ENCODE peak calls at places on chromosome 3, in seven cellular contexts. H, U, P, Z, W, N and M are unnamed samples.

GRCh38 chr3:185693985-185694675 is 108.0 kb downstream of the SENP2 start:
- DNase-seq in H (no peak), U (peak), P (no peak), Z (no peak), W (peak), N (peak), M (no peak)

GRCh38 chr3:81744366-81744765 is 17.1 kb downstream of the GBE1 start:
- DNase-seq in H (no peak), U (peak), P (no peak), Z (peak), W (peak), N (peak), M (peak)

GRCh38 chr3:155079795-155080546 is at the start of gene MME:
- DNase-seq in H (peak), U (peak), P (peak), Z (no peak), W (peak), N (peak), M (peak)

GRCh38 chr3:355622-356021 is 159.1 kb downstream of the CHL1 start:
- DNase-seq in H (no peak), U (peak), P (no peak), Z (no peak), W (peak), N (no peak), M (peak)

GRCh38 chr3:182121424-182121823 is 409.7 kb downstream of the SOX2 start:
- DNase-seq in H (no peak), U (no peak), P (no peak), Z (no peak), W (no peak), N (no peak), M (no peak)

GRCh38 chr3:68239542-68239941 is 585.1 kb upstream of the SUCLG2 start:
- DNase-seq in H (no peak), U (no peak), P (no peak), Z (no peak), W (no peak), N (no peak), M (no peak)

GRCh38 chr3:33636125-33636855 is 81.8 kb downstream of the CLASP2 start:
- DNase-seq in H (no peak), U (peak), P (no peak), Z (peak), W (peak), N (peak), M (peak)

GRCh38 chr3:186025161-186025560 is 83.7 kb downstream of the ETV5 start:
- DNase-seq in H (no peak), U (no peak), P (no peak), Z (no peak), W (no peak), N (peak), M (no peak)

GRCh38 chr3:188270423-188270972 is 116.5 kb downstream of the LPP start:
- DNase-seq in H (no peak), U (peak), P (no peak), Z (peak), W (peak), N (peak), M (peak)

GRCh38 chr3:197019021-197019420 is 10.6 kb downstream of the MELTF start:
- DNase-seq in H (no peak), U (no peak), P (no peak), Z (no peak), W (no peak), N (no peak), M (peak)

GRCh38 chr3:172512363-172512762 is 10.9 kb downstream of the TNFSF10 start:
- DNase-seq in H (peak), U (no peak), P (peak), Z (no peak), W (peak), N (peak), M (no peak)

GRCh38 chr3:172321035-172321434 is 127.2 kb downstream of the GHSR start:
- DNase-seq in H (no peak), U (no peak), P (no peak), Z (no peak), W (peak), N (peak), M (no peak)

GRCh38 chr3:185939721-185940120 is 1.9 kb upstream of the TRA2B start:
- DNase-seq in H (no peak), U (peak), P (no peak), Z (no peak), W (no peak), N (no peak), M (peak)

GRCh38 chr3:67790043-67790442 is 135.6 kb upstream of the SUCLG2 start:
- DNase-seq in H (no peak), U (peak), P (no peak), Z (peak), W (peak), N (peak), M (peak)

GRCh38 chr3:57048052-57048671 is 12.3 kb upstream of the SPATA12 start:
- DNase-seq in H (no peak), U (no peak), P (peak), Z (no peak), W (peak), N (peak), M (no peak)

GRCh38 chr3:161414907-161415306 is 43.6 kb upstream of the SPTSSB start:
- DNase-seq in H (no peak), U (no peak), P (no peak), Z (no peak), W (no peak), N (no peak), M (no peak)

DNA sequence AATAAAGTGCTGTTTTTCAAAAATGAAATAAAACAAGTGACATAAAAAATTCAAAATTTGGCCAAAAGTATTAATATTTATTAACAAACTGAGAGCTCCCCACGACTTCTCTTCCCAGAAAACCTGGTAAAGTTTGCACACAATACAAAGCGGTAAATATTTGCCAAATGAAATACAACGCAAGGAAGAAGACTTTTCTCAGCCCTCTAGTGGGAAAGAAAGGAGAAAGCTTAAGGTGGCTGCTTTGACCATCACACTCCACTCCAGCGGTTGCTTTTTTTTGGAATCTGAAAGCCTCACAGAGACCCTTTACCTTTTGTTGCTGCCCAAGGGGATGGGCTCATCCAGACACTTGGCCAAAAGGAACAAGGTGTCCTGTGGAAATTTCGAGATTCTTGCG is 1.1 kb upstream of the GK5 start:
- DNase-seq in H (no peak), U (no peak), P (no peak), Z (peak), W (peak), N (no peak), M (no peak)
- H3K4me3 ChIP-seq in H (no peak), U (no peak), P (no peak), Z (no peak), W (no peak), N (no peak), M (no peak)

GRCh38 chr3:13073042-13073906 is at the start of gene IQSEC1:
- DNase-seq in H (peak), U (no peak), P (peak), Z (no peak), W (no peak), N (peak), M (no peak)
- TF ChIP-seq CTCF in H (no peak), U (no peak), P (no peak), Z (no peak), W (no peak), N (no peak), M (no peak)

GRCh38 chr3:50303038-50303815 is at the start of gene HYAL1:
- DNase-seq in H (peak), U (no peak), P (peak), Z (peak), W (peak), N (peak), M (peak)
- H3K4me3 ChIP-seq in H (peak), U (no peak), P (peak), Z (no peak), W (no peak), N (no peak), M (peak)

GRCh38 chr3:153595186-153595815 is 433.3 kb downstream of the RAP2B start:
- DNase-seq in H (no peak), U (peak), P (no peak), Z (peak), W (peak), N (peak), M (peak)
- TF ChIP-seq CTCF in H (peak), U (peak), P (peak), Z (peak), W (peak), N (peak), M (peak)

GRCh38 chr3:64489361-64490044 is 198.3 kb downstream of the ADAMTS9 start:
- DNase-seq in H (no peak), U (no peak), P (peak), Z (no peak), W (no peak), N (no peak), M (peak)
- H3K4me3 ChIP-seq in H (peak), U (no peak), P (no peak), Z (no peak), W (no peak), N (no peak), M (no peak)

GRCh38 chr3:5095879-5096278 is 26.2 kb upstream of the ARL8B start:
- DNase-seq in H (peak), U (no peak), P (peak), Z (no peak), W (no peak), N (peak), M (no peak)
- TF ChIP-seq CTCF in H (peak), U (no peak), P (no peak), Z (no peak), W (no peak), N (no peak), M (no peak)

GRCh38 chr3:184261270-184262165 is at the start of gene CAMK2N2:
- DNase-seq in H (peak), U (peak), P (peak), Z (peak), W (peak), N (peak), M (peak)

GRCh38 chr3:184262927-184263179 is 1.5 kb upstream of the CAMK2N2 start:
- DNase-seq in H (no peak), U (no peak), P (no peak), Z (no peak), W (no peak), N (no peak), M (no peak)

GRCh38 chr3:184259878-184260570 is 1.3 kb downstream of the CAMK2N2 start:
- DNase-seq in H (peak), U (peak), P (no peak), Z (peak), W (peak), N (no peak), M (peak)

GRCh38 chr3:184260571-184261269 is 633 bp downstream of the CAMK2N2 start:
- DNase-seq in H (no peak), U (no peak), P (no peak), Z (no peak), W (no peak), N (no peak), M (no peak)

DNA sequence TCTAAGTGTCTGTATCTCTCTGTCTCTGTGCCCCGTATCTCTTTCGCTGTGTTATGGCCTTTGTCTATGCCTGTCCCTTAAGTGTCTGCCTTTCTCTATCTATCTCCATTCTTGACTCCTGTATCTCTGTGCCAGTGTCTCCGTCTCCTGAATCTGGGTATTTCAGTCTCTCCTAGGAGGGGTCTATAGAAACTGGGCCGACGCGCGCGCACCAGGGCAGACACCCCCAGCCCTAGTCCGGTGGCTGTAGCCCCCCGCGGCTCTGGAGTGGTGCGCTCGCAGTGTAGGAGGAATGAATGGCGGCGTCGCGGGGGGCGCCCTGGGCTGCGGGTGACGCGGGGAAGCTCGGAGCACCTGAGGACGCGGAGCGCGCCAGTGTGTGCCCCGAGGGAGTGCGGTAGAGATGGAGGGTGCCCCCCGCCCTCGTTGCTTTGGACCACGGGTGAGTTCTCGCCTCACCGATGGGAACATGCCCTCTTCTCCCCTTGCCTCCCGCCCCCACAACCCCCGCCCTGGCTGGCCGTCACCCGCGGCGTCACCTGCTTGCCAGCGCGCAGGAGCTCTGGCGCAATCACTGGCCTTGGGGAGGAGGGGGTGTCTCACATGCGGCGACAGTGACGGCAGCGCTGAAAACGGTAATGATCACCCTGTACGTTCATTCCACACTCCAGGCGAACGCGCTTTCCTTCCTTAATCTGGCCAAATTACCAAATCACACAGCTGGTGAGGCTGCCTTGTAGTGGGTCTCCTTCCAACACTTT is 993 bp upstream of the CAMK2N2 start:
- DNase-seq in H (no peak), U (no peak), P (no peak), Z (no peak), W (peak), N (no peak), M (peak)
- H3K4me3 ChIP-seq in H (peak), U (peak), P (peak), Z (peak), W (peak), N (peak), M (peak)

GRCh38 chr3:45078910-45079522 is 52.9 kb downstream of the CLEC3B start:
- DNase-seq in H (no peak), U (peak), P (no peak), Z (peak), W (peak), N (peak), M (peak)
- TF ChIP-seq CTCF in H (peak), U (peak), P (no peak), Z (no peak), W (peak), N (peak), M (peak)

GRCh38 chr3:88219138-88219792 is 69.5 kb downstream of the C3orf38 start:
- DNase-seq in H (no peak), U (peak), P (peak), Z (peak), W (peak), N (peak), M (peak)

GRCh38 chr3:88221726-88222125 is 72.0 kb downstream of the C3orf38 start:
- DNase-seq in H (no peak), U (no peak), P (no peak), Z (no peak), W (no peak), N (no peak), M (no peak)

GRCh38 chr3:88220126-88220525 is 70.4 kb downstream of the C3orf38 start:
- DNase-seq in H (no peak), U (no peak), P (no peak), Z (no peak), W (no peak), N (no peak), M (no peak)

GRCh38 chr3:88222343-88222742 is 72.6 kb downstream of the C3orf38 start:
- DNase-seq in H (no peak), U (no peak), P (no peak), Z (no peak), W (no peak), N (no peak), M (no peak)
- H3K4me3 ChIP-seq in H (no peak), U (no peak), P (no peak), Z (no peak), W (no peak), N (no peak), M (no peak)